ENCODE peak calls at places on chromosomes 4 and X, in five cellular contexts. One of them, this sample, is unnamed.

GRCh38 chrX:44480591-44480990 is 62.1 kb downstream of the FUNDC1 start:
- DNase-seq in GM23248: no peak
- DNase-seq in neuronal stem cell: no peak
- DNase-seq in tibial nerve: no peak
- DNase-seq in effector memory CD4-positive, alpha-beta T cell: no peak
- DNase-seq in this sample: no peak

GRCh38 chrX:45517090-45517973 is 316.7 kb upstream of the DIPK2B start:
- DNase-seq in GM23248: peak; percentile 68
- DNase-seq in neuronal stem cell: no peak
- DNase-seq in tibial nerve: no peak
- DNase-seq in effector memory CD4-positive, alpha-beta T cell: no peak
- DNase-seq in this sample: no peak

GRCh38 chr4:148704291-148704690 is 262.1 kb upstream of the NR3C2 start:
- DNase-seq in GM23248: no peak
- DNase-seq in neuronal stem cell: no peak
- DNase-seq in tibial nerve: no peak
- DNase-seq in effector memory CD4-positive, alpha-beta T cell: no peak
- DNase-seq in this sample: no peak

GRCh38 chr4:82988323-82988832 is 22.2 kb downstream of the LIN54 start:
- DNase-seq in GM23248: peak; percentile 82
- DNase-seq in neuronal stem cell: no peak
- DNase-seq in tibial nerve: no peak
- DNase-seq in effector memory CD4-positive, alpha-beta T cell: no peak
- DNase-seq in this sample: no peak

GRCh38 chr4:85367815-85368214 is 107.1 kb upstream of the ARHGAP24 start:
- DNase-seq in GM23248: no peak
- DNase-seq in neuronal stem cell: no peak
- DNase-seq in tibial nerve: no peak
- DNase-seq in effector memory CD4-positive, alpha-beta T cell: no peak
- DNase-seq in this sample: no peak

GRCh38 chr4:188145626-188146025 is 6.4 kb downstream of the TRIML1 start:
- DNase-seq in GM23248: no peak
- DNase-seq in neuronal stem cell: no peak
- DNase-seq in tibial nerve: no peak
- DNase-seq in effector memory CD4-positive, alpha-beta T cell: no peak
- DNase-seq in this sample: no peak

GRCh38 chrX:15789979-15790765 is at the start of gene ZRSR2:
- DNase-seq in GM23248: peak; percentile 86
- DNase-seq in neuronal stem cell: peak; percentile 36
- DNase-seq in tibial nerve: peak; percentile 63
- DNase-seq in effector memory CD4-positive, alpha-beta T cell: peak; percentile 82
- DNase-seq in this sample: peak; percentile 94

GRCh38 chr4:70895846-70896435 is 6.2 kb upstream of the MOB1B start:
- DNase-seq in GM23248: no peak
- DNase-seq in neuronal stem cell: no peak
- DNase-seq in tibial nerve: no peak
- DNase-seq in effector memory CD4-positive, alpha-beta T cell: no peak
- DNase-seq in this sample: no peak

GRCh38 chr4:160180206-160180605 is 1077.3 kb downstream of the RAPGEF2 start:
- DNase-seq in GM23248: no peak
- DNase-seq in neuronal stem cell: no peak
- DNase-seq in tibial nerve: no peak
- DNase-seq in effector memory CD4-positive, alpha-beta T cell: no peak
- DNase-seq in this sample: no peak

GRCh38 chr4:170090667-170091052 is 904 bp upstream of the AADAT start:
- DNase-seq in GM23248: peak; percentile 27
- DNase-seq in neuronal stem cell: no peak
- DNase-seq in tibial nerve: no peak
- DNase-seq in effector memory CD4-positive, alpha-beta T cell: no peak
- DNase-seq in this sample: no peak

GRCh38 chr4:40309250-40309774 is 25.8 kb upstream of the CHRNA9 start:
- DNase-seq in GM23248: peak; percentile 86
- DNase-seq in neuronal stem cell: peak; percentile 83
- DNase-seq in tibial nerve: peak; percentile 98
- DNase-seq in effector memory CD4-positive, alpha-beta T cell: peak; percentile 85
- DNase-seq in this sample: peak; percentile 59

GRCh38 chr4:17168571-17168970 is 270.1 kb upstream of the LDB2 start:
- DNase-seq in GM23248: peak; percentile 86
- DNase-seq in neuronal stem cell: no peak
- DNase-seq in tibial nerve: no peak
- DNase-seq in effector memory CD4-positive, alpha-beta T cell: no peak
- DNase-seq in this sample: no peak

GRCh38 chrX:70970482-70970999 is 39.6 kb upstream of the SLC7A3 start:
- DNase-seq in GM23248: peak; percentile 47
- DNase-seq in neuronal stem cell: no peak
- DNase-seq in tibial nerve: no peak
- DNase-seq in effector memory CD4-positive, alpha-beta T cell: no peak
- DNase-seq in this sample: no peak

GRCh38 chr4:104983615-104984179 is 163.0 kb upstream of the TET2 start:
- DNase-seq in GM23248: no peak
- DNase-seq in neuronal stem cell: no peak
- DNase-seq in tibial nerve: no peak
- DNase-seq in effector memory CD4-positive, alpha-beta T cell: no peak
- DNase-seq in this sample: no peak

GRCh38 chr4:3523146-3523627 is 9.0 kb downstream of the LRPAP1 start:
- DNase-seq in GM23248: no peak
- DNase-seq in neuronal stem cell: no peak
- DNase-seq in tibial nerve: no peak
- DNase-seq in effector memory CD4-positive, alpha-beta T cell: no peak
- DNase-seq in this sample: peak; percentile 2

GRCh38 chr4:7165874-7166201 is 26.5 kb upstream of the SORCS2 start:
- DNase-seq in GM23248: no peak
- DNase-seq in neuronal stem cell: no peak
- DNase-seq in tibial nerve: no peak
- DNase-seq in effector memory CD4-positive, alpha-beta T cell: no peak
- DNase-seq in this sample: no peak

GRCh38 chr4:7168106-7168505 is 24.2 kb upstream of the SORCS2 start:
- DNase-seq in GM23248: no peak
- DNase-seq in neuronal stem cell: no peak
- DNase-seq in tibial nerve: no peak
- DNase-seq in effector memory CD4-positive, alpha-beta T cell: no peak
- DNase-seq in this sample: no peak

GRCh38 chr4:7167706-7168105 is 24.6 kb upstream of the SORCS2 start:
- DNase-seq in GM23248: no peak
- DNase-seq in neuronal stem cell: no peak
- DNase-seq in tibial nerve: no peak
- DNase-seq in effector memory CD4-positive, alpha-beta T cell: no peak
- DNase-seq in this sample: no peak

GRCh38 chr4:7166286-7166685 is 26.1 kb upstream of the SORCS2 start:
- DNase-seq in GM23248: no peak
- DNase-seq in neuronal stem cell: no peak
- DNase-seq in tibial nerve: no peak
- DNase-seq in effector memory CD4-positive, alpha-beta T cell: no peak
- DNase-seq in this sample: no peak

GRCh38 chr4:7166981-7167700 is 25.2 kb upstream of the SORCS2 start:
- DNase-seq in GM23248: no peak
- DNase-seq in neuronal stem cell: no peak
- DNase-seq in tibial nerve: no peak
- DNase-seq in effector memory CD4-positive, alpha-beta T cell: no peak
- DNase-seq in this sample: peak; percentile 45
- H3K27ac ChIP-seq in GM23248: no peak overlapping the region
- H3K27ac ChIP-seq in neuronal stem cell: no peak overlapping the region
- H3K27ac ChIP-seq in tibial nerve: no peak overlapping the region
- H3K27ac ChIP-seq in effector memory CD4-positive, alpha-beta T cell: no peak overlapping the region
- H3K27ac ChIP-seq in this sample: no peak overlapping the region

GRCh38 chrX:105483011-105483410 is 262.5 kb upstream of the TEX13A start:
- DNase-seq in GM23248: no peak
- DNase-seq in neuronal stem cell: no peak
- DNase-seq in tibial nerve: no peak
- DNase-seq in effector memory CD4-positive, alpha-beta T cell: no peak
- DNase-seq in this sample: no peak

GRCh38 chrX:105477351-105477750 is 256.9 kb upstream of the TEX13A start:
- DNase-seq in GM23248: no peak
- DNase-seq in neuronal stem cell: no peak
- DNase-seq in tibial nerve: no peak
- DNase-seq in effector memory CD4-positive, alpha-beta T cell: no peak
- DNase-seq in this sample: no peak

GRCh38 chrX:105475801-105476200 is 255.3 kb upstream of the TEX13A start:
- DNase-seq in GM23248: no peak
- DNase-seq in neuronal stem cell: no peak
- DNase-seq in tibial nerve: no peak
- DNase-seq in effector memory CD4-positive, alpha-beta T cell: no peak
- DNase-seq in this sample: no peak

GRCh38 chrX:105480646-105481310 is 260.3 kb upstream of the TEX13A start:
- DNase-seq in GM23248: no peak
- DNase-seq in neuronal stem cell: no peak
- DNase-seq in tibial nerve: no peak
- DNase-seq in effector memory CD4-positive, alpha-beta T cell: no peak
- DNase-seq in this sample: no peak
- H3K27me3 ChIP-seq in GM23248: no peaks in the 10 kb centered on the region
- H3K27me3 ChIP-seq in neuronal stem cell: no peaks in the 10 kb centered on the region
- H3K27me3 ChIP-seq in tibial nerve: no peaks in the 10 kb centered on the region
- H3K27me3 ChIP-seq in effector memory CD4-positive, alpha-beta T cell: no peaks in the 10 kb centered on the region
- H3K27me3 ChIP-seq in this sample: no peaks in the 10 kb centered on the region

DNA sequence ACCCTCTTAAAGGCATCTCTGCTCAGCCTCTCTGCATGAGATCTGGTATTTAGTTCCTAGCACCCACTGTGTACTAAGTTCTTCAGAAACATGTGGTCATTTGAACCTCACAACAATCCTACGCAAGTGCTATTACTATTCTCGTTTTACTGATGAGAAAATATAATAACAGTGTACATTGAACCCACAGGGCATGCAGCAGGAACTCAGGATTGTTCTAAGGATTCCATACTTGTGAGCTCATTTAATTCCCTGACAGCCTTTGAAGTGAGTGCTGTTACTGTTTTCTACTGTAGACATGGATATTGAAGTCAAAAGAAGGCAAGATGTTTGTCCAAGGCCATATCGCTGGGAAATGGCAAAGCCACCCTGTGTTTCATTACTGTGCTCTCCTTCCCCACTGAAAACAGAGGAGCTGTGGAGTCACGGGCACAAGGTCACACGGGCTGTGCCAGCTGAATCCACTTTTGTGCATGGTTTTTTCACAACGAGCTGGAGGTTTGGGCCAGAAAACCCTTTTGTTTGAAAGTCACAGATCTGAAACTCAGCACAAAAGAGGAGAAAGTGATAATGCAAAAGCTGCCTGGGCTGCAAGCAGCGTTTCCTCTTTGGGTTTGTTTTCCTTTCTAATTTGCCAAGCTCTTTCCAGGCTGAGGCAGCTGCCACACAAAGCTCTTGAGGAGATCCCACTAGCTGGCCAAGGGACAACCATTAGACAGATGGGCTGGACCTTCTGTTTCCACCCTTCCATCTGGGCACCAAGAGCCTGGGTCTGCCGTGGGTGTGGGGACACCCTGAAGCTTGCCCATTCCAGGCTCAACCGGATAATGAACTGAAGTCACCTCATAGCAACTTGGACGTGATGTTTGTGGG is 194.9 kb upstream of the C1QTNF7 start:
- DNase-seq in GM23248: peak; percentile 68
- DNase-seq in neuronal stem cell: no peak
- DNase-seq in tibial nerve: no peak
- DNase-seq in effector memory CD4-positive, alpha-beta T cell: no peak
- DNase-seq in this sample: no peak
- H3K27ac ChIP-seq in GM23248: peak overlapping the region; percentile 24
- H3K27ac ChIP-seq in neuronal stem cell: no peak overlapping the region
- H3K27ac ChIP-seq in tibial nerve: peak overlapping the region; percentile 73
- H3K27ac ChIP-seq in effector memory CD4-positive, alpha-beta T cell: no peak overlapping the region
- H3K27ac ChIP-seq in this sample: peak overlapping the region; percentile 86

GRCh38 chr4:54229631-54230478 is 762 bp downstream of the PDGFRA start:
- DNase-seq in GM23248: peak; percentile 79
- DNase-seq in neuronal stem cell: peak; percentile 2
- DNase-seq in tibial nerve: no peak
- DNase-seq in effector memory CD4-positive, alpha-beta T cell: no peak
- DNase-seq in this sample: no peak

GRCh38 chr4:54228563-54229501 is at the start of gene PDGFRA:
- DNase-seq in GM23248: peak; percentile 85
- DNase-seq in neuronal stem cell: peak; percentile 23
- DNase-seq in tibial nerve: peak; percentile 85
- DNase-seq in effector memory CD4-positive, alpha-beta T cell: no peak
- DNase-seq in this sample: no peak

GRCh38 chr4:54231419-54232150 is 2.5 kb downstream of the PDGFRA start:
- DNase-seq in GM23248: peak; percentile 83
- DNase-seq in neuronal stem cell: peak; percentile 32
- DNase-seq in tibial nerve: peak; percentile 63
- DNase-seq in effector memory CD4-positive, alpha-beta T cell: no peak
- DNase-seq in this sample: peak; percentile 86

GRCh38 chr4:54232151-54232688 is 3.1 kb downstream of the PDGFRA start:
- DNase-seq in GM23248: peak; percentile 59
- DNase-seq in neuronal stem cell: peak; percentile 24
- DNase-seq in tibial nerve: no peak
- DNase-seq in effector memory CD4-positive, alpha-beta T cell: no peak
- DNase-seq in this sample: no peak

GRCh38 chr4:54230479-54231418 is 1.7 kb downstream of the PDGFRA start:
- DNase-seq in GM23248: peak; percentile 78
- DNase-seq in neuronal stem cell: peak; percentile 31
- DNase-seq in tibial nerve: peak; percentile 53
- DNase-seq in effector memory CD4-positive, alpha-beta T cell: no peak
- DNase-seq in this sample: peak; percentile 78
- H3K27me3 ChIP-seq in GM23248: no peaks in the 10 kb centered on the region
- H3K27me3 ChIP-seq in neuronal stem cell: peaks cover 29% of the 10 kb centered on the region
- H3K27me3 ChIP-seq in tibial nerve: peaks cover 74% of the 10 kb centered on the region
- H3K27me3 ChIP-seq in effector memory CD4-positive, alpha-beta T cell: peaks cover 68% of the 10 kb centered on the region
- H3K27me3 ChIP-seq in this sample: no peaks in the 10 kb centered on the region

GRCh38 chr4:113674733-113675132 is 86.8 kb downstream of the CAMK2D start:
- DNase-seq in GM23248: no peak
- DNase-seq in neuronal stem cell: no peak
- DNase-seq in tibial nerve: no peak
- DNase-seq in effector memory CD4-positive, alpha-beta T cell: no peak
- DNase-seq in this sample: no peak
- H3K27ac ChIP-seq in GM23248: no peak overlapping the region
- H3K27ac ChIP-seq in neuronal stem cell: no peak overlapping the region
- H3K27ac ChIP-seq in tibial nerve: no peak overlapping the region
- H3K27ac ChIP-seq in effector memory CD4-positive, alpha-beta T cell: no peak overlapping the region
- H3K27ac ChIP-seq in this sample: no peak overlapping the region

DNA sequence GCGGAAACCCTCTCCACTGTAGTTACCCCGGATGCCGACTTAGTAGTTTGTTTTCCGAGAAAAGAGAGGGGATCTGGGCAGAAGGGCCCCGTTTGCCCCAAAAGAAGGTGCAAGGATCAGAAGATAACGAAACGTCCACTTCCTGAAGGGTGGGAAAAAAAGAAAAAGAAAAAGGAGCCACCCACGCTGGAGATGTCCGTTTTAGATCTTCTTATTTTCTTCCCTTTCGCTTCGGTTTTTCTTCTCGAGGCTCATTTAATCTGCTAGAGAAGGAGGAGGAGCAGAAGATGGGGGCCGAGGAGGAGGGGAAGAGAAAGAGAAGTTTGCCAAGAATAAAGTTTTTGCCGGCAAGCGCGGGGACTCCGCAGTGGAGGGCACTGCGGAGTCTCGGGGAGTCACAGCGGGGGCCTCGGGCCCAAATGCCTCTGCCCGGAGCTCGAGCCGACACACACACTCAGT is 490 bp downstream of the LEF1 start:
- DNase-seq in GM23248: peak; percentile 45
- DNase-seq in neuronal stem cell: peak; percentile 26
- DNase-seq in tibial nerve: no peak
- DNase-seq in effector memory CD4-positive, alpha-beta T cell: no peak
- DNase-seq in this sample: no peak
- H3K27me3 ChIP-seq in GM23248: peaks cover 93% of the 10 kb centered on the region
- H3K27me3 ChIP-seq in neuronal stem cell: peaks cover 7% of the 10 kb centered on the region
- H3K27me3 ChIP-seq in tibial nerve: peaks cover 72% of the 10 kb centered on the region
- H3K27me3 ChIP-seq in effector memory CD4-positive, alpha-beta T cell: peaks cover 11% of the 10 kb centered on the region
- H3K27me3 ChIP-seq in this sample: peaks cover 19% of the 10 kb centered on the region

GRCh38 chr4:25925486-25926201 is 11.6 kb downstream of the SMIM20 start:
- DNase-seq in GM23248: peak; percentile 70
- DNase-seq in neuronal stem cell: no peak
- DNase-seq in tibial nerve: peak; percentile 53
- DNase-seq in effector memory CD4-positive, alpha-beta T cell: peak; percentile 1
- DNase-seq in this sample: no peak
- H3K27ac ChIP-seq in GM23248: no peak overlapping the region
- H3K27ac ChIP-seq in neuronal stem cell: no peak overlapping the region
- H3K27ac ChIP-seq in tibial nerve: no peak overlapping the region
- H3K27ac ChIP-seq in effector memory CD4-positive, alpha-beta T cell: no peak overlapping the region
- H3K27ac ChIP-seq in this sample: no peak overlapping the region